ENCODE peak calls at places on chromosomes 5 and 9, in six cellular contexts. H is prostate gland, M is brain microvascular endothelial cell, K is uterus, T is cardiac fibroblast, I is aorta. U is an unnamed sample.

GRCh38 chr5:76472338-76473336 is 69.6 kb downstream of the IQGAP2 start:
- DNase-seq in H (no peak), M (no peak), K (no peak), T (no peak), I (no peak), U (no peak)

GRCh38 chr5:56327810-56328209 is 94.7 kb upstream of the ANKRD55 start:
- DNase-seq in H (no peak), M (no peak), K (no peak), T (no peak), I (no peak), U (no peak)

GRCh38 chr5:141910271-141910673 is 13.4 kb upstream of the DELE1 start:
- DNase-seq in H (no peak), M (no peak), K (no peak), T (no peak), I (no peak), U (no peak)

GRCh38 chr5:147748590-147748989 is 33.9 kb downstream of the JAKMIP2 start:
- DNase-seq in H (no peak), M (no peak), K (no peak), T (no peak), I (no peak), U (no peak)

GRCh38 chr9:86586144-86586494 is 231.9 kb upstream of the TUT7 start:
- DNase-seq in H (no peak), M (no peak), K (no peak), T (no peak), I (no peak), U (no peak)

GRCh38 chr5:169788168-169788567 is 151.1 kb downstream of the DOCK2 start:
- DNase-seq in H (no peak), M (peak; percentile 56), K (no peak), T (peak; percentile 85), I (no peak), U (no peak)

GRCh38 chr5:139650031-139650688 is 2.0 kb downstream of the CXXC5 start:
- DNase-seq in H (no peak), M (no peak), K (no peak), T (no peak), I (peak; percentile 83), U (no peak)

GRCh38 chr9:75239176-75239575 is 150.9 kb downstream of the OSTF1 start:
- DNase-seq in H (no peak), M (peak; percentile 56), K (no peak), T (peak; percentile 92), I (no peak), U (no peak)

GRCh38 chr5:88772831-88773230 is 110.2 kb downstream of the MEF2C start:
- DNase-seq in H (no peak), M (no peak), K (no peak), T (no peak), I (no peak), U (no peak)

GRCh38 chr9:127085186-127085585 is 37.2 kb downstream of the ANGPTL2 start:
- DNase-seq in H (no peak), M (no peak), K (no peak), T (no peak), I (no peak), U (no peak)

GRCh38 chr5:163163858-163164257 is 273.5 kb upstream of the CCNG1 start:
- DNase-seq in H (no peak), M (no peak), K (no peak), T (no peak), I (no peak), U (no peak)

GRCh38 chr5:93054424-93055165 is 526.4 kb downstream of the NR2F1-AS1 start:
- DNase-seq in H (no peak), M (peak; percentile 28), K (no peak), T (peak; percentile 82), I (no peak), U (no peak)

GRCh38 chr5:124054564-124054963 is 542.6 kb downstream of the CSNK1G3 start:
- DNase-seq in H (no peak), M (no peak), K (no peak), T (no peak), I (no peak), U (no peak)

GRCh38 chr5:91032125-91032524 is 351.0 kb downstream of the ARRDC3 start:
- DNase-seq in H (no peak), M (no peak), K (no peak), T (no peak), I (no peak), U (no peak)

DNA sequence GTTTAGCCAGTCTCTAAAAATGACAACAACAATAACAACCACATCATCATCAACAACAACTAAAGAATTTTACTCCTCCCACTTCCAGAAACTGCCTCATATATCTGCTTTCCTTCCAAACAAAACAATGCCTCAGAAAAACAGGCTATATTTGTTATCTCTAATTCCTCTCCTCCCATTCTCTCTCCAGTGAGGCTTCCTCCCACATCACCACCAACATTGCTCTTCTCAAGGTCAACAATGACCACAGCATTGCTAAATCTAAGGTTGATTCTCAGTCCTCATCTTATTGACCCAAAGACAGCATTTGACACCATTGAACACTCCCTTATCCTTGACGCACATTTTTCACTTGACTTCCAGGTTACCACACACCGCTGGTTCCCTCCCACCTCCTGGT is 38.1 kb upstream of the PRUNE2 start:
- DNase-seq in H (no peak), M (no peak), K (no peak), T (peak; percentile 68), I (no peak), U (no peak)
- H3K4me3 ChIP-seq in H (no peak overlapping the region), M (no peak overlapping the region), K (no peak overlapping the region), T (no peak overlapping the region), I (no peak overlapping the region), U (no peak overlapping the region)

DNA sequence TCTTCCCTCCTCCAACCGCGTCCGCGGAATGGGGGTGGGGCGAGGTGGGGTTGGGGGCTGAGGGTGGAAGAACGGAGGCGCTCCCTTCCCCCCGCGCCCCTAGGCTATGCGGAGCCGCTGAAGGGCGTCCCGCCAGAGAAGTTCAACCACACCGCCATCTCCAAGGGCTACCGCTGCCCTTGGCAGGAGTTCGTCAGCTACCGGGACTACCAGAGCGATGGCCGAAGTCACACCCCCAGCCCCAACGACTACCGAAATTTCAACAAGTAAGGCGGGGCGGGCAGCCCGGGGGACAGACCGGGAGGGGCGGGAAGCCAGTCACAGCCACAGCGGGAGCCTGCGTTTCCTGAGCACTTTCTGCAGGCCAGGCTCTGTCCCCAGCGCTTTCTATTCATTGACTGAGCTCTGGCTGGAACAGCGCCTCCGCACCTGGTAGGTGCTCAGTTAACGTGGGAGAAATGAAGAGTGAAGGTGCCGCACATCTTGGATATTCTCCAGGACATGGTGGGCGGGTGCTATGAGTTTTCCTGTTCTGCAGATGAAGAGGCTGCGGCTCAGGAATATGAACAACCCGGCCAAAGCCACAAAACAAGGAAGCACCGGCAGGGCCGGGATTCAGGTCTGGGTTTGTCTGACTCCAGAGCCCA is 11.3 kb downstream of the MYOZ3 start:
- DNase-seq in H (peak; percentile 22), M (no peak), K (peak; percentile 50), T (no peak), I (peak; percentile 88), U (no peak)
- H3K4me3 ChIP-seq in H (peak overlapping the region; percentile 23), M (peak overlapping the region; percentile 61), K (peak overlapping the region; percentile 46), T (peak overlapping the region; percentile 51), I (no peak overlapping the region), U (peak overlapping the region; percentile 85)

GRCh38 chr5:167936944-167937627 is 354.4 kb upstream of the WWC1 start:
- DNase-seq in H (no peak), M (no peak), K (no peak), T (no peak), I (no peak), U (no peak)

GRCh38 chr5:167937628-167938000 is 353.8 kb upstream of the WWC1 start:
- DNase-seq in H (no peak), M (no peak), K (no peak), T (no peak), I (no peak), U (no peak)

GRCh38 chr5:167939686-167940085 is 351.8 kb upstream of the WWC1 start:
- DNase-seq in H (no peak), M (no peak), K (no peak), T (peak; percentile 38), I (no peak), U (no peak)

DNA sequence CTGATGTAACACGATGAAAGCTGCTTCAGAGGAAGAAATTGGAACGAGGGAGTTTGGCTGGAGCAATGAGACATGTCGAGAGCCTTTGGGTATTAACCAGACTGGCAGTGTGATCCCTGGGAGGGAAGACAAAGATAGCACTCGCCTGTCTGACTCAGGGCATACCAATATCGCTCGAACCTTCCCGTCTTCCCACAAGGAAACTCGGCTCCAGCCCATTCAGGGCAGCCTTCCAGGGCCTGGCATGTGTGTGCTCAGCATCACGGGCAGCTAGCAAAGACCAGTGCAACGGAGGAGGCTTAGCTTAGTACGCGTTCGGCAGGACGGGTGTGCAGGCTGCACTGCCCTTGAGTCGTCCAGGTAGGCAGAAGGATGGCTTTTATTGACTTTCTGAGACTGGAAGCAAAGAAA is 356.9 kb upstream of the WWC1 start:
- DNase-seq in H (no peak), M (no peak), K (no peak), T (peak; percentile 21), I (peak; percentile 86), U (no peak)
- H3K4me3 ChIP-seq in H (no peak overlapping the region), M (no peak overlapping the region), K (no peak overlapping the region), T (no peak overlapping the region), I (no peak overlapping the region), U (no peak overlapping the region)

DNA sequence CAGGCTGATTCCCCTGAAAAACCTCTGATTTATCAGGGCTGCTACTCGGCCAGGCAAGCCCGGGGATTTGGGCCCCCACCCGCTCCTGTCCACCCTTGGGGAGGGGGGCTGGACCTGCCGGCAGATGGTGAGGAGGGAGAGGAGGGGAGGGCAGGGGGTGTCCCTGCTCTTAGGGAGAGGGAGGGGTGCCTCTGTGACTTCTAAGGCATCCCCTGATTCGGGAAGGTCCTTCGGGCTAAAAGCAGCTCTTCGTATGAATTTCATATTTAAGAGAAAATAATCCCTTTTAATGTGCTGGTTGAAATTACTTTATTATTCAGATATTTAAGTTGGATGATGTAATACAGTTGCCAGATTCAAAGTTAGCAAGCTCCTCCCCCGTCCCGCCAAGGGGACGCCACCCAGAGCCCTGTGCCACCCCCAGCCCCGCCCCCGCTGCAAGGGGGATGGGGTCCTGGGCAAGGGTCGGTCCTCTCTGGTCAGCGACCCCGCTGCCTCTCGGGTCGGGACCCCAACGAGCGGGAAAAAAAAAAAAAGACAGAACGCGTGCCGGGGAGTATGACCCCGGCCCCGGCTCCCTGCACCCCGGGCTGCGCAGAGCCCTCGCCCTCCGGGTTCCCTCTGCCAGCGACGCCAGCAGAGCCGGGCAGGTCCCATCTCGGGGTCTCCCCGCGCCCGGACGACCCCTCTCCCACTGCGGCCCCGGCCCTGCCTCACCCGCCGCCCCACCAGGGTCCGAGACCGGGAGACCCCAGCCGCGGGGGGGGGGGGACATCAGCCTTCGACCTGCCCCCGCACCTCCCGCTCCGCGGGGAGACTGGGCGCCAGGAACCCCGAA is 12.4 kb downstream of the LHX3 start:
- DNase-seq in H (no peak), M (no peak), K (no peak), T (peak; percentile 11), I (no peak), U (no peak)
- H3K4me3 ChIP-seq in H (no peak overlapping the region), M (no peak overlapping the region), K (no peak overlapping the region), T (no peak overlapping the region), I (no peak overlapping the region), U (no peak overlapping the region)

GRCh38 chr9:11023201-11023600 is 410.4 kb upstream of the PTPRD start:
- DNase-seq in H (no peak), M (no peak), K (no peak), T (no peak), I (no peak), U (no peak)
- H3K4me3 ChIP-seq in H (no peak overlapping the region), M (no peak overlapping the region), K (no peak overlapping the region), T (no peak overlapping the region), I (no peak overlapping the region), U (no peak overlapping the region)